ENCODE peak calls at places on chromosomes 7 and 10, in five cellular contexts. K is SJSA1, X is IMR-90, P is PC-3, J is heart right ventricle. A is an unnamed sample.

GRCh38 chr7:80942261-80943041 is 23.6 kb upstream of the SEMA3C start:
- DNase-seq in J (peak; percentile 35), X (peak; percentile 96), K (peak; percentile 84), P (peak; percentile 95), A (peak; percentile 34)

GRCh38 chr10:112991888-112992491 is 41.9 kb downstream of the TCF7L2 start:
- DNase-seq in X (no peak), P (no peak), K (no peak), J (no peak), A (no peak)

GRCh38 chr10:69963835-69964710 is 88.6 kb upstream of the MACROH2A2 start:
- DNase-seq in K (no peak), X (no peak), J (no peak), P (no peak), A (no peak)

GRCh38 chr7:150909192-150909591 is 56.9 kb downstream of the AOC1 start:
- DNase-seq in K (no peak), X (no peak), P (no peak), J (no peak), A (no peak)

GRCh38 chr7:2022021-2022409 is 210.7 kb downstream of the MAD1L1 start:
- DNase-seq in X (no peak), P (no peak), K (no peak), J (no peak), A (no peak)

GRCh38 chr7:66330961-66331360 is 125.8 kb downstream of the TPST1 start:
- DNase-seq in X (peak; percentile 52), J (peak; percentile 80), P (no peak), K (no peak), A (peak; percentile 59)

GRCh38 chr7:45973725-45974532 is 52.9 kb upstream of the IGFBP3 start:
- DNase-seq in P (peak; percentile 49), X (peak; percentile 43), J (no peak), K (peak; percentile 80), A (no peak)

GRCh38 chr10:91462423-91462822 is 52.3 kb downstream of the HECTD2 start:
- DNase-seq in P (peak; percentile 60), K (no peak), J (no peak), X (peak; percentile 42), A (no peak)

GRCh38 chr7:82507365-82507975 is 63.9 kb upstream of the CACNA2D1 start:
- DNase-seq in J (no peak), X (no peak), K (no peak), P (no peak), A (no peak)

GRCh38 chr10:128316327-128316726 is 190.1 kb upstream of the MKI67 start:
- DNase-seq in J (no peak), X (no peak), K (no peak), P (no peak), A (no peak)

GRCh38 chr10:49090696-49091338 is 24.5 kb downstream of the VSTM4 start:
- DNase-seq in X (no peak), J (no peak), P (no peak), K (no peak), A (no peak)

GRCh38 chr10:123945506-123945905 is 53.9 kb upstream of the CPXM2 start:
- DNase-seq in J (no peak), X (peak; percentile 2), P (peak; percentile 47), K (peak; percentile 18), A (no peak)

GRCh38 chr7:132526111-132526741 is 50.0 kb downstream of the PLXNA4 start:
- DNase-seq in J (no peak), K (no peak), P (no peak), X (no peak), A (no peak)

GRCh38 chr7:105444342-105444938 is 55.7 kb upstream of the SRPK2 start:
- DNase-seq in P (no peak), X (no peak), K (no peak), J (no peak), A (no peak)

GRCh38 chr7:32108651-32109050 is 38.4 kb upstream of the PDE1C start:
- DNase-seq in X (no peak), J (peak; percentile 49), K (no peak), P (peak; percentile 97), A (peak; percentile 53)

GRCh38 chr10:123715546-123715945 is 49.4 kb downstream of the GPR26 start:
- DNase-seq in X (no peak), J (no peak), P (no peak), K (no peak), A (no peak)

GRCh38 chr7:99380032-99380822 is 5.7 kb downstream of the ARPC1B start:
- DNase-seq in K (no peak), J (peak; percentile 59), X (peak; percentile 44), P (no peak), A (peak; percentile 63)

GRCh38 chr7:29401827-29402226 is 161.8 kb upstream of the PRR15 start:
- DNase-seq in K (no peak), X (no peak), P (no peak), J (no peak), A (no peak)

GRCh38 chr7:18941197-18941596 is 176.2 kb downstream of the TWIST1 start:
- DNase-seq in J (no peak), K (no peak), X (no peak), P (no peak), A (no peak)

GRCh38 chr7:48109848-48110663 is 21.0 kb downstream of the UPP1 start:
- DNase-seq in P (peak; percentile 86), X (peak; percentile 26), K (peak; percentile 59), J (peak; percentile 68), A (peak; percentile 85)

GRCh38 chr10:123637326-123637880 is 28.8 kb upstream of the GPR26 start:
- DNase-seq in X (no peak), K (no peak), P (peak; percentile 54), J (no peak), A (no peak)

GRCh38 chr10:33455029-33455428 is 120.6 kb upstream of the NRP1 start:
- DNase-seq in X (no peak), P (no peak), K (no peak), J (no peak), A (no peak)

GRCh38 chr10:60974463-60975149 is 30.6 kb upstream of the RHOBTB1 start:
- DNase-seq in P (peak; percentile 82), K (peak; percentile 57), J (no peak), X (peak; percentile 59), A (no peak)

GRCh38 chr7:63067897-63068585 is 930.6 kb upstream of the ZNF722 start:
- DNase-seq in J (no peak), X (no peak), P (peak; percentile 23), K (no peak), A (no peak)

GRCh38 chr10:62804384-62805138 is at the start of gene ADO:
- DNase-seq in J (peak; percentile 89), P (peak; percentile 97), K (peak; percentile 94), X (peak; percentile 79), A (peak; percentile 86)

GRCh38 chr7:101421123-101421522 is 58.4 kb downstream of the COL26A1 start:
- DNase-seq in J (no peak), P (no peak), K (no peak), X (no peak), A (no peak)

GRCh38 chr7:36245900-36246299 is 92.8 kb downstream of the EEPD1 start:
- DNase-seq in J (no peak), X (no peak), P (no peak), K (no peak), A (no peak)

GRCh38 chr7:158040199-158040598 is 547.4 kb downstream of the PTPRN2 start:
- DNase-seq in P (no peak), X (no peak), J (no peak), K (no peak), A (no peak)

GRCh38 chr7:158044156-158044823 is 543.3 kb downstream of the PTPRN2 start:
- DNase-seq in K (no peak), J (no peak), X (no peak), P (no peak), A (no peak)

GRCh38 chr7:158039270-158039669 is 548.4 kb downstream of the PTPRN2 start:
- DNase-seq in X (no peak), P (no peak), K (no peak), J (no peak), A (no peak)

GRCh38 chr7:158043461-158044155 is 544.0 kb downstream of the PTPRN2 start:
- DNase-seq in K (no peak), X (no peak), J (no peak), P (no peak), A (no peak)

DNA sequence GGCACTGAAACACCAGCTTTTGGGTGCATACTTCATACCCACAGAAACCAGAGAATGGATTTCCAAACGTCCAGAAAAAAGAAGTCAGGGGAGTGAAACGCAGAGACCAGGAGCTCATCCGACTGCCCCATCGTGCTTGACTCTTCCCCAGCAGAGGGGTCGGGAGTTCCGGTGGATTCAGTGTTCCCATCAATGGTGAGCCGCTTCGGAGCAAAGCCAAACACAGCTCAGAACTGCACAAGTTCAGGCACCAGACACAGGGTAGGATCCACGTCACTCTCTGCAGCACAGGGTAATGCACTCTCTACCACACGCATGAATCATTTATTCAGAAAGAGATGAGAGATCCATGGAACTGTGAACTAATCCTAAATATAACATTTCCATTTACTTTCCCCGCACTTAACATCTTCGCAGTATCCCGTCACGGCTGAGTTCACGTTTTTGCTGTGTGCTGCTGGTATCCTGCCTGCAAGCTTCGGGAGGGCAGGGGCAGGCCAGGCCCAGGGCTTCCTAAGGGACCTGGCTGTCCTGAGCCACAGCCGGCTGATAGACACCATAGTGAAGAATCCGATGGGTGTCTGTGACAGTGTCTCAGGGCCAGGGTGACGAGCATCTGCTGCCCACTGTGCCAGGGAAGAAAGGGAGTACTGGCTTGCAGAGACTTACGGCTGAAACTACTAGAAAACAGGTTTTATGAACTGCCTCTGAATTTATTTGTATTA is 545.3 kb downstream of the PTPRN2 start:
- DNase-seq in X (no peak), J (no peak), P (no peak), K (no peak), A (no peak)
- H3K9me3 ChIP-seq in X (peaks cover 42% of the 10 kb centered on the region), J (peaks cover 17% of the 10 kb centered on the region), P (peaks cover 13% of the 10 kb centered on the region), K (peaks cover 7% of the 10 kb centered on the region), A (peaks cover 14% of the 10 kb centered on the region)

GRCh38 chr7:111098926-111099250 is 8.0 kb downstream of the LRRN3 start:
- DNase-seq in K (no peak), J (no peak), X (no peak), P (no peak), A (no peak)

GRCh38 chr7:111094387-111094786 is 3.5 kb downstream of the LRRN3 start:
- DNase-seq in P (no peak), X (no peak), K (no peak), J (no peak), A (no peak)

GRCh38 chr7:111092406-111093160 is 1.7 kb downstream of the LRRN3 start:
- DNase-seq in X (no peak), J (no peak), P (peak; percentile 32), K (no peak), A (no peak)

GRCh38 chr7:111098011-111098925 is 7.3 kb downstream of the LRRN3 start:
- DNase-seq in K (peak; percentile 42), J (peak; percentile 10), P (peak; percentile 73), X (peak; percentile 58), A (peak; percentile 31)

GRCh38 chr7:111096997-111097396 is 6.1 kb downstream of the LRRN3 start:
- DNase-seq in K (no peak), X (no peak), J (no peak), P (no peak), A (no peak)
- H3K9me3 ChIP-seq in K (no peaks in the 10 kb centered on the region), X (no peaks in the 10 kb centered on the region), J (no peaks in the 10 kb centered on the region), P (no peaks in the 10 kb centered on the region), A (no peaks in the 10 kb centered on the region)

GRCh38 chr7:30844916-30845315 is 66.7 kb upstream of the AQP1 start:
- DNase-seq in X (no peak), P (no peak), J (no peak), K (no peak), A (no peak)
- H3K9me3 ChIP-seq in X (no peaks in the 10 kb centered on the region), P (no peaks in the 10 kb centered on the region), J (no peaks in the 10 kb centered on the region), K (no peaks in the 10 kb centered on the region), A (no peaks in the 10 kb centered on the region)

DNA sequence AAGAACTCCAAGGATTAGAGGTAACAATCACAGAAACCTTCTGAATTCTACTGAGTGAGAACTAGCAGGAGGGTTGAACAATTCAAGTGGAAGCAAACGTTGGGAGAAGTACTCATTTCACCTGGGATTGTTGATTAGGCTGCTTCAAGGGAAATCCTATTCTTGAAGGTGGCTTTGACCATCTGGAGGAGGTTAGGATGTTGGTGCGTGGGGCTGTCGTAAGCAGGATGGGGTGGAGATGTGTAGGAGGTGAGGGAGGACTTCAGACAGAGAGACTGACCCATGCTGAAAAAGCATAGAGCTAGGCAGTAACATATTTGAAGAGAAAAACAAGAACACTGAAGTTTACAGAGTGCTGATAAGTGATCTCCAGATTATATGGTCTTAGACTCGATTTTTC is 147.9 kb downstream of the FRMD4A start:
- DNase-seq in K (no peak), J (no peak), P (no peak), X (no peak), A (no peak)
- H3K9me3 ChIP-seq in K (no peaks in the 10 kb centered on the region), J (no peaks in the 10 kb centered on the region), P (no peaks in the 10 kb centered on the region), X (peaks cover 3% of the 10 kb centered on the region), A (no peaks in the 10 kb centered on the region)

A was measured in heart left ventricle.